ENCODE peak calls at places on chromosomes 3 and 15, in eight cellular contexts. One of them, this sample, is unnamed.

GRCh38 chr3:17041009-17041408 is 156.3 kb downstream of the PLCL2 start:
- DNase-seq in psoas muscle: no peak
- DNase-seq in GM23338: no peak
- DNase-seq in SJSA1: no peak
- DNase-seq in Peyer's patch: no peak
- DNase-seq in sigmoid colon: no peak
- DNase-seq in pancreas: no peak
- DNase-seq in gastrocnemius medialis: no peak
- DNase-seq in this sample: no peak

GRCh38 chr15:74291101-74292071 is 55.3 kb downstream of the CCDC33 start:
- DNase-seq in psoas muscle: peak; percentile 87
- DNase-seq in GM23338: peak; percentile 98
- DNase-seq in pancreas: peak; percentile 56
- DNase-seq in sigmoid colon: peak; percentile 68
- DNase-seq in SJSA1: peak; percentile 60
- DNase-seq in gastrocnemius medialis: peak; percentile 31
- DNase-seq in Peyer's patch: peak; percentile 75
- DNase-seq in this sample: peak; percentile 76

GRCh38 chr15:92811514-92811913 is 88.6 kb upstream of the CHD2 start:
- DNase-seq in Peyer's patch: no peak
- DNase-seq in SJSA1: no peak
- DNase-seq in GM23338: no peak
- DNase-seq in pancreas: peak; percentile 78
- DNase-seq in gastrocnemius medialis: no peak
- DNase-seq in psoas muscle: no peak
- DNase-seq in sigmoid colon: no peak
- DNase-seq in this sample: no peak

GRCh38 chr15:70125605-70126004 is 27.9 kb upstream of the TLE3 start:
- DNase-seq in gastrocnemius medialis: no peak
- DNase-seq in Peyer's patch: no peak
- DNase-seq in sigmoid colon: no peak
- DNase-seq in psoas muscle: no peak
- DNase-seq in GM23338: no peak
- DNase-seq in SJSA1: no peak
- DNase-seq in pancreas: no peak
- DNase-seq in this sample: no peak

GRCh38 chr3:48426944-48427629 is 2.8 kb downstream of the PLXNB1 start:
- DNase-seq in SJSA1: no peak
- DNase-seq in sigmoid colon: no peak
- DNase-seq in gastrocnemius medialis: no peak
- DNase-seq in psoas muscle: no peak
- DNase-seq in pancreas: no peak
- DNase-seq in Peyer's patch: peak; percentile 43
- DNase-seq in GM23338: no peak
- DNase-seq in this sample: no peak

GRCh38 chr3:110969229-110970211 is 102.1 kb upstream of the NECTIN3 start:
- DNase-seq in pancreas: no peak
- DNase-seq in Peyer's patch: no peak
- DNase-seq in psoas muscle: no peak
- DNase-seq in gastrocnemius medialis: no peak
- DNase-seq in sigmoid colon: no peak
- DNase-seq in GM23338: no peak
- DNase-seq in SJSA1: no peak
- DNase-seq in this sample: no peak

GRCh38 chr3:115272036-115272824 is 125.1 kb upstream of the ZBTB20 start:
- DNase-seq in sigmoid colon: no peak
- DNase-seq in SJSA1: no peak
- DNase-seq in GM23338: peak; percentile 41
- DNase-seq in gastrocnemius medialis: peak; percentile 25
- DNase-seq in pancreas: no peak
- DNase-seq in psoas muscle: no peak
- DNase-seq in Peyer's patch: no peak
- DNase-seq in this sample: no peak

GRCh38 chr15:89958107-89958805 is 42.9 kb upstream of the ZNF710 start:
- DNase-seq in pancreas: peak; percentile 86
- DNase-seq in SJSA1: no peak
- DNase-seq in GM23338: no peak
- DNase-seq in gastrocnemius medialis: no peak
- DNase-seq in sigmoid colon: no peak
- DNase-seq in psoas muscle: no peak
- DNase-seq in Peyer's patch: peak; percentile 85
- DNase-seq in this sample: no peak

GRCh38 chr15:93382196-93382820 is 293.3 kb upstream of the RGMA start:
- DNase-seq in Peyer's patch: no peak
- DNase-seq in GM23338: no peak
- DNase-seq in pancreas: peak; percentile 83
- DNase-seq in psoas muscle: no peak
- DNase-seq in SJSA1: no peak
- DNase-seq in gastrocnemius medialis: no peak
- DNase-seq in sigmoid colon: no peak
- DNase-seq in this sample: no peak

GRCh38 chr3:6860911-6861330 is at the start of gene GRM7:
- DNase-seq in psoas muscle: no peak
- DNase-seq in SJSA1: no peak
- DNase-seq in GM23338: no peak
- DNase-seq in sigmoid colon: no peak
- DNase-seq in pancreas: no peak
- DNase-seq in Peyer's patch: no peak
- DNase-seq in gastrocnemius medialis: no peak
- DNase-seq in this sample: peak; percentile 54

GRCh38 chr3:197809356-197810020 is 18.4 kb downstream of the LRCH3 start:
- DNase-seq in pancreas: no peak
- DNase-seq in SJSA1: peak; percentile 40
- DNase-seq in gastrocnemius medialis: no peak
- DNase-seq in sigmoid colon: no peak
- DNase-seq in psoas muscle: no peak
- DNase-seq in Peyer's patch: no peak
- DNase-seq in GM23338: no peak
- DNase-seq in this sample: no peak

GRCh38 chr3:119652306-119653033 is 7.9 kb downstream of the POPDC2 start:
- DNase-seq in psoas muscle: peak; percentile 93
- DNase-seq in gastrocnemius medialis: peak; percentile 94
- DNase-seq in GM23338: no peak
- DNase-seq in SJSA1: no peak
- DNase-seq in sigmoid colon: no peak
- DNase-seq in pancreas: no peak
- DNase-seq in Peyer's patch: no peak
- DNase-seq in this sample: no peak

DNA sequence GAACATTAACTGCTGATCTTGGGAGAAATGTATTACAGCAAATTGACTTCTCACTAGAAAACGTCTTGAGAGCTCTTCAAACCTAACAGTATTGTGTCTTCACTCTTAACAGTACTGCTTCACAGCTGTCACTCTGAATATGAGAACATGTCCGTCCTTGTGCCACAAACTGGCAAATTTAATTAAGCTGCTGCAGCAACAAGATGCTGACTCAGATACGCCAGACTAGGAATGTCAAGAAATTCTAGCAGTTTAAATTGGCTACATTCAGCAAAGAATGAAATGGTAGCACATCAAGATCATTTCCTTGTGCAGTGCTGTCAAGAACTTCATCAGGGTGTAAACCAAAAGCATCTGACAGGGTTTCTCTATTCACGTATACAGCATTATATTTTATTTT is 7.6 kb downstream of the ICE2 start:
- DNase-seq in psoas muscle: no peak
- DNase-seq in pancreas: no peak
- DNase-seq in gastrocnemius medialis: no peak
- DNase-seq in sigmoid colon: no peak
- DNase-seq in Peyer's patch: no peak
- DNase-seq in SJSA1: no peak
- DNase-seq in GM23338: no peak
- DNase-seq in this sample: no peak
- H3K36me3 ChIP-seq in psoas muscle: no peaks in the 10 kb centered on the region
- H3K36me3 ChIP-seq in pancreas: peaks cover 4% of the 10 kb centered on the region
- H3K36me3 ChIP-seq in gastrocnemius medialis: no peaks in the 10 kb centered on the region
- H3K36me3 ChIP-seq in sigmoid colon: no peaks in the 10 kb centered on the region
- H3K36me3 ChIP-seq in Peyer's patch: no peaks in the 10 kb centered on the region
- H3K36me3 ChIP-seq in SJSA1: peaks cover 48% of the 10 kb centered on the region
- H3K36me3 ChIP-seq in GM23338: peaks cover 27% of the 10 kb centered on the region
- H3K36me3 ChIP-seq in this sample: no peaks in the 10 kb centered on the region

GRCh38 chr3:144791034-144791433 is 819.4 kb downstream of the DIPK2A start:
- DNase-seq in GM23338: no peak
- DNase-seq in pancreas: no peak
- DNase-seq in SJSA1: no peak
- DNase-seq in psoas muscle: peak; percentile 17
- DNase-seq in Peyer's patch: no peak
- DNase-seq in sigmoid colon: no peak
- DNase-seq in gastrocnemius medialis: no peak
- DNase-seq in this sample: no peak
- H3K36me3 ChIP-seq in GM23338: no peaks in the 10 kb centered on the region
- H3K36me3 ChIP-seq in pancreas: no peaks in the 10 kb centered on the region
- H3K36me3 ChIP-seq in SJSA1: no peaks in the 10 kb centered on the region
- H3K36me3 ChIP-seq in psoas muscle: no peaks in the 10 kb centered on the region
- H3K36me3 ChIP-seq in Peyer's patch: no peaks in the 10 kb centered on the region
- H3K36me3 ChIP-seq in sigmoid colon: no peaks in the 10 kb centered on the region
- H3K36me3 ChIP-seq in gastrocnemius medialis: no peaks in the 10 kb centered on the region
- H3K36me3 ChIP-seq in this sample: no peaks in the 10 kb centered on the region

DNA sequence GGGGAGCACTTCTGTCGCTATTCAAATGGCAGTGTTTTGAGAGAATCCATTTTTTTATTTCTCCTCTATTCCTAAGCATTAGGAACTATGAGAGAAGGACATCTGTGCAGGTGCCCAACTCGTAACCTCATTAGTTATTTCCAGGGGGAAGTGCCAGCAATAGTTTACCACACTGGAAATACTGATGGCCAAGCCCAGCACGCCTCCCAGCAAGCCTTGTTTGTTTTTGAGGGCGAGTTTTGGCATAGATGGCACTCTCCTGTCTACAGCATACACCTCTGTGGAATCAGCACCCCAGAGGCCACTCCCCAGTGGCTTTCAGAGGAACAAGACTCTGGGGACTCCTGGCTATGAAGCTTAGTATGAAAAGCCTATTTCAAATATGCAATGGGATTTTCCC is 36.6 kb downstream of the FAN1 start:
- DNase-seq in pancreas: no peak
- DNase-seq in GM23338: no peak
- DNase-seq in sigmoid colon: no peak
- DNase-seq in SJSA1: no peak
- DNase-seq in psoas muscle: no peak
- DNase-seq in Peyer's patch: no peak
- DNase-seq in gastrocnemius medialis: no peak
- DNase-seq in this sample: no peak
- H3K36me3 ChIP-seq in pancreas: peaks cover 7% of the 10 kb centered on the region
- H3K36me3 ChIP-seq in GM23338: peaks cover 23% of the 10 kb centered on the region
- H3K36me3 ChIP-seq in sigmoid colon: peaks cover 53% of the 10 kb centered on the region
- H3K36me3 ChIP-seq in SJSA1: peaks cover 97% of the 10 kb centered on the region
- H3K36me3 ChIP-seq in psoas muscle: peaks cover 16% of the 10 kb centered on the region
- H3K36me3 ChIP-seq in Peyer's patch: peaks cover 3% of the 10 kb centered on the region
- H3K36me3 ChIP-seq in gastrocnemius medialis: peaks cover 6% of the 10 kb centered on the region
- H3K36me3 ChIP-seq in this sample: no peaks in the 10 kb centered on the region

DNA sequence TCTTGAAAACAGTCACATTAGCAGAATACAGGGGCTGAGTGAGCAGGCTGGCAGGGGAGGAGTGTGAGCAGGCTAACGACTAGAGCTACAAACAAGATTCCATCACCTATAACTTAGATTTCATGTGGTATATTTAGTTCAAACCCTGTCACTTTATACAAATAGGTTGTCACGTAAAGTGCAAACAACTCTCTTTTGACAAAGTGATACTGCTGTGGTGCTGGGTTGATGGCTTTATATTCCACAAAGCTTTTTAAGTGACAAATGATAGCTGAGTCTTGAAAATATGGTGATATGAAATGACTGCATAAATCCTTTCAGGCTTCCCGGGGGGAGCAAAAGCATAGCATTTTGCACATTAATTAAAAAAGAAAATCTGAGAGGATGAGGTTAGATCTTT is 937.9 kb downstream of the FHIT start:
- DNase-seq in pancreas: no peak
- DNase-seq in sigmoid colon: no peak
- DNase-seq in GM23338: no peak
- DNase-seq in gastrocnemius medialis: no peak
- DNase-seq in psoas muscle: no peak
- DNase-seq in Peyer's patch: no peak
- DNase-seq in SJSA1: no peak
- DNase-seq in this sample: no peak
- H3K36me3 ChIP-seq in pancreas: no peaks in the 10 kb centered on the region
- H3K36me3 ChIP-seq in sigmoid colon: no peaks in the 10 kb centered on the region
- H3K36me3 ChIP-seq in GM23338: no peaks in the 10 kb centered on the region
- H3K36me3 ChIP-seq in gastrocnemius medialis: no peaks in the 10 kb centered on the region
- H3K36me3 ChIP-seq in psoas muscle: no peaks in the 10 kb centered on the region
- H3K36me3 ChIP-seq in Peyer's patch: no peaks in the 10 kb centered on the region
- H3K36me3 ChIP-seq in SJSA1: no peaks in the 10 kb centered on the region
- H3K36me3 ChIP-seq in this sample: no peaks in the 10 kb centered on the region

DNA sequence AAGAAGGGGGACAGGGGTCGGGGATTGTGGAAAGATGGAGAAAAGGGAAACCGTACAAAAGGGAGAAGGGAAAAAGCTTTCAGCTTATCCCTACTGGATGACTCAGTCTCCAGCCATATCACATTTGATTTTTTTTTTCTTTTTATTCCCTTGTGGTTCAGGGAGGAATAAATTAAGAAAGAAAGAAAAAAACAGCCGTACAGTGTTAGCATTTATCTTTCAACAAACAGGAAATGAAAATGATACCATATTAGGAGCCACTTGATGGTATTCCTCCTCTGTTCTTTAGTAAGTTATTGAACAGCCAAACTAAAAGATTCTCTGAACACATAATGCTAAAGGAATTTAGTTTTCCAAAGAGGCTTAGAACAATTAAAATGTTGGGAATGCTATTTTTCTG is 594.4 kb downstream of the FOXP1 start:
- DNase-seq in psoas muscle: no peak
- DNase-seq in GM23338: no peak
- DNase-seq in Peyer's patch: no peak
- DNase-seq in SJSA1: peak; percentile 64
- DNase-seq in pancreas: no peak
- DNase-seq in sigmoid colon: no peak
- DNase-seq in gastrocnemius medialis: no peak
- DNase-seq in this sample: no peak
- H3K36me3 ChIP-seq in psoas muscle: peaks cover 2% of the 10 kb centered on the region
- H3K36me3 ChIP-seq in GM23338: no peaks in the 10 kb centered on the region
- H3K36me3 ChIP-seq in Peyer's patch: no peaks in the 10 kb centered on the region
- H3K36me3 ChIP-seq in SJSA1: peaks cover 34% of the 10 kb centered on the region
- H3K36me3 ChIP-seq in pancreas: peaks cover 36% of the 10 kb centered on the region
- H3K36me3 ChIP-seq in sigmoid colon: peaks cover 18% of the 10 kb centered on the region
- H3K36me3 ChIP-seq in gastrocnemius medialis: no peaks in the 10 kb centered on the region
- H3K36me3 ChIP-seq in this sample: no peaks in the 10 kb centered on the region

DNA sequence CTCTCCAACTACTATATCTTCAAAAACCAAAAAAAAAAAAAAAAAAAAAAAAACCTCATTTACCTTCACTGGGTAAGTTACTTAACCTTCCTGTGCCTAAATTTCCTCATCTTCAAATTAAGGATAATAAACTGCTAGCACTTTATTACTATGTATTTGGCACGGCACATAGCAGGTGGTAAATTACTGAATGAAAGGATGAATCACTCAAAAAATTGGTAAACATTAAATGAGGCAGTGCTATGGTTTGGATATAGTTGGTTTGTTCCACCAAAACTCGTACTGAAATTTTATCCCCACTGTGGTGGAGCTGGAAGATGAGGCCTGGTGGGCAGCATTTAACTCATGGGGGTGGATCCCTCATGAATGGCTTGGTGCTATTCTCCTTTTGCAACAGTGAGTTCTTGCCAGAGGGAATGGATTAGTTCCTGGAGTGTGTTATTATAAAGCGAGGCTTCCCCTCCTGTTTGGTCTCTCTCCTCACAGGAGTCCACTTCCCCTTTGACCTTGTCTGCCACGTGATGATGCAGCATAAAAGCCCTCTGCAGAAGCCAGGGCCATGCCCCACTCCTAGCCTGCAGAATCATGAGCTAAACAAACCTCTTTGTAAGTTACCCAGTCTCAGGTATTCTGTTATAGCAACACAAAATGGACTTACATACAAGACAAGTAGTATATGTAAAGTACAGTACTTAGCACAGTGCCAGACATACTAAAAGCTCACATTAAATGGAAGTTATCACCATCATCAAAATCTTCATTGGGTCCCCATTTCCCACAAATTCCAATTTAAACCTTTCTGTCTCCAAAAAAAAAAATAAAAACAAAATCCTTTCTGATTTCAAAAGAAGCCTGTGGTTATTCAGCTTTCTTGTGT is 20.6 kb downstream of the DCUN1D1 start:
- DNase-seq in GM23338: no peak
- DNase-seq in pancreas: no peak
- DNase-seq in gastrocnemius medialis: no peak
- DNase-seq in sigmoid colon: no peak
- DNase-seq in Peyer's patch: no peak
- DNase-seq in psoas muscle: no peak
- DNase-seq in SJSA1: no peak
- DNase-seq in this sample: no peak
- H3K36me3 ChIP-seq in GM23338: peaks cover 5% of the 10 kb centered on the region
- H3K36me3 ChIP-seq in pancreas: peaks cover 7% of the 10 kb centered on the region
- H3K36me3 ChIP-seq in gastrocnemius medialis: no peaks in the 10 kb centered on the region
- H3K36me3 ChIP-seq in sigmoid colon: peaks cover 5% of the 10 kb centered on the region
- H3K36me3 ChIP-seq in Peyer's patch: no peaks in the 10 kb centered on the region
- H3K36me3 ChIP-seq in psoas muscle: no peaks in the 10 kb centered on the region
- H3K36me3 ChIP-seq in SJSA1: peaks cover 28% of the 10 kb centered on the region
- H3K36me3 ChIP-seq in this sample: no peaks in the 10 kb centered on the region